ENCODE peak calls at places on chromosomes 2 and 18, in eight cellular contexts. Q, Y, O, R, H, P, D and L are unnamed samples.

GRCh38 chr18:58754544-58755068 is 83.3 kb downstream of the MALT1 start:
- DNase-seq in Q (no peak), Y (no peak), O (no peak), R (peak), H (no peak), P (no peak), D (no peak), L (no peak)

GRCh38 chr2:108263425-108263824 is 23.7 kb downstream of the SULT1C3 start:
- DNase-seq in Q (no peak), Y (no peak), O (no peak), R (no peak), H (no peak), P (no peak), D (no peak), L (no peak)

GRCh38 chr2:127427376-127428056 is 9.3 kb downstream of the PROC start:
- DNase-seq in Q (no peak), Y (no peak), O (no peak), R (no peak), H (no peak), P (no peak), D (no peak), L (no peak)

GRCh38 chr2:54103454-54104314 is 11.7 kb upstream of the ACYP2 start:
- DNase-seq in Q (peak), Y (peak), O (no peak), R (no peak), H (no peak), P (no peak), D (no peak), L (no peak)

GRCh38 chr2:173571021-173571821 is 216.5 kb downstream of the CDCA7 start:
- DNase-seq in Q (no peak), Y (no peak), O (peak), R (no peak), H (peak), P (peak), D (no peak), L (no peak)

GRCh38 chr2:239275871-239276812 is 124.7 kb downstream of the HDAC4 start:
- DNase-seq in Q (no peak), Y (no peak), O (no peak), R (peak), H (no peak), P (no peak), D (no peak), L (no peak)

GRCh38 chr18:48077291-48077690 is 146.8 kb upstream of the SMAD2 start:
- DNase-seq in Q (no peak), Y (no peak), O (no peak), R (no peak), H (no peak), P (no peak), D (no peak), L (no peak)

GRCh38 chr2:56376699-56377665 is 193.2 kb downstream of the CCDC85A start:
- DNase-seq in Q (no peak), Y (no peak), O (no peak), R (no peak), H (no peak), P (no peak), D (no peak), L (no peak)

GRCh38 chr2:127545796-127546195 is 10.3 kb downstream of the MYO7B start:
- DNase-seq in Q (no peak), Y (no peak), O (no peak), R (no peak), H (no peak), P (no peak), D (no peak), L (no peak)

GRCh38 chr2:150644298-150645067 is 157.0 kb upstream of the RND3 start:
- DNase-seq in Q (no peak), Y (no peak), O (no peak), R (peak), H (no peak), P (no peak), D (no peak), L (no peak)

GRCh38 chr2:185069107-185069506 is 470.8 kb downstream of the ZNF804A start:
- DNase-seq in Q (no peak), Y (no peak), O (no peak), R (no peak), H (no peak), P (no peak), D (no peak), L (no peak)

GRCh38 chr18:9348079-9348671 is 13.6 kb downstream of the TWSG1 start:
- DNase-seq in Q (no peak), Y (no peak), O (no peak), R (no peak), H (no peak), P (no peak), D (no peak), L (no peak)

GRCh38 chr2:26475037-26475436 is 2.9 kb downstream of the OTOF start:
- DNase-seq in Q (no peak), Y (no peak), O (no peak), R (no peak), H (no peak), P (no peak), D (no peak), L (no peak)

GRCh38 chr2:66915237-66915636 is 480.3 kb downstream of the MEIS1 start:
- DNase-seq in Q (no peak), Y (no peak), O (no peak), R (no peak), H (no peak), P (no peak), D (no peak), L (no peak)

GRCh38 chr2:207073791-207074678 is 91.7 kb downstream of the KLF7 start:
- DNase-seq in Q (peak), Y (no peak), O (no peak), R (peak), H (peak), P (no peak), D (no peak), L (no peak)

GRCh38 chr2:218964041-218964771 is 4.7 kb downstream of the CDK5R2 start:
- DNase-seq in Q (no peak), Y (no peak), O (no peak), R (no peak), H (peak), P (no peak), D (no peak), L (peak)

GRCh38 chr2:190179754-190180312 is 117.3 kb upstream of the MSTN start:
- DNase-seq in Q (no peak), Y (no peak), O (no peak), R (no peak), H (no peak), P (no peak), D (no peak), L (no peak)

GRCh38 chr2:101328474-101329007 is 20.0 kb upstream of the RNF149 start:
- DNase-seq in Q (no peak), Y (no peak), O (no peak), R (no peak), H (no peak), P (no peak), D (peak), L (peak)

GRCh38 chr2:3535794-3536681 is 16.7 kb upstream of the ADI1 start:
- DNase-seq in Q (no peak), Y (no peak), O (no peak), R (peak), H (no peak), P (no peak), D (peak), L (peak)